ENCODE peak calls at places on chromosome 22, in eight cellular contexts. A is NCI-H774; P is HEK293T; C is naive thymus-derived CD4-positive, alpha-beta T cell; X is AG08396; F is activated naive CD4-positive, alpha-beta T cell treated with Interleukin-2 at 50 U/mL for 16 hours; O is effector CD4-positive, alpha-beta T cell; D is breast epithelium. E is an unnamed sample.

GRCh38 chr22:27654536-27655445 is 146.8 kb downstream of the MN1 start:
- DNase-seq in O (no peak), X (no peak), P (no peak), C (no peak), F (no peak), D (no peak), A (no peak), E (no peak)

GRCh38 chr22:27135582-27135981 is 478.2 kb downstream of the MIAT start:
- DNase-seq in P (no peak), D (no peak), X (peak; percentile 62), F (no peak), O (no peak), A (no peak), C (no peak), E (no peak)

GRCh38 chr22:49764151-49764581 is 63.5 kb downstream of the BRD1 start:
- DNase-seq in P (no peak), D (no peak), C (no peak), A (no peak), F (no peak), O (no peak), X (no peak), E (no peak)

GRCh38 chr22:17199131-17199731 is 20.0 kb downstream of the ADA2 start:
- DNase-seq in F (no peak), C (no peak), O (no peak), D (no peak), P (no peak), A (peak; percentile 39), X (peak; percentile 21), E (peak; percentile 66)

GRCh38 chr22:36644333-36644757 is 59.2 kb downstream of the CACNG2 start:
- DNase-seq in A (no peak), F (peak; percentile 5), C (no peak), X (peak; percentile 81), O (no peak), P (peak; percentile 68), D (no peak), E (no peak)

GRCh38 chr22:41862160-41862529 is 29.2 kb downstream of the SREBF2 start:
- DNase-seq in C (no peak), A (no peak), X (no peak), D (no peak), O (peak; percentile 31), F (peak; percentile 65), P (no peak), E (no peak)

GRCh38 chr22:22030493-22031182 is 48.1 kb upstream of the TOP3B start:
- DNase-seq in F (no peak), P (peak; percentile 46), X (peak; percentile 49), D (no peak), C (no peak), O (no peak), A (no peak), E (peak; percentile 34)

GRCh38 chr22:35480143-35480542 is 60.5 kb upstream of the RASD2 start:
- DNase-seq in A (no peak), F (no peak), O (no peak), D (peak; percentile 32), X (no peak), C (no peak), P (no peak), E (peak; percentile 72)

GRCh38 chr22:50488006-50488677 is 1.5 kb downstream of the MIOX start:
- DNase-seq in O (no peak), F (no peak), A (no peak), D (no peak), P (no peak), C (no peak), X (no peak), E (no peak)

GRCh38 chr22:47144076-47144765 is 381.8 kb downstream of the TBC1D22A start:
- DNase-seq in O (no peak), C (no peak), X (no peak), A (no peak), D (no peak), P (no peak), F (no peak), E (no peak)

GRCh38 chr22:22720201-22720723 is 75.8 kb downstream of the GGTLC2 start:
- DNase-seq in P (peak; percentile 78), C (no peak), A (no peak), D (no peak), F (peak; percentile 40), X (peak; percentile 18), O (peak; percentile 14), E (no peak)

GRCh38 chr22:50696799-50697561 is 24.4 kb downstream of the SHANK3 start:
- DNase-seq in P (peak; percentile 74), O (no peak), X (peak; percentile 86), A (no peak), C (no peak), F (no peak), D (no peak), E (no peak)

GRCh38 chr22:26399288-26399687 is 29.8 kb upstream of the ASPHD2 start:
- DNase-seq in D (no peak), F (no peak), X (peak; percentile 26), A (no peak), P (no peak), O (no peak), C (no peak), E (no peak)

GRCh38 chr22:28547132-28547842 is 132.4 kb downstream of the TTC28 start:
- DNase-seq in X (peak; percentile 64), O (no peak), F (no peak), D (no peak), C (no peak), A (no peak), P (no peak), E (no peak)

GRCh38 chr22:31083923-31084810 is 3.0 kb downstream of the SMTN start:
- DNase-seq in P (no peak), O (no peak), C (no peak), X (peak; percentile 28), F (no peak), A (no peak), D (no peak), E (no peak)

GRCh38 chr22:27842994-27843431 is 41.5 kb upstream of the MN1 start:
- DNase-seq in D (no peak), F (no peak), C (no peak), X (no peak), P (no peak), A (no peak), O (no peak), E (no peak)

GRCh38 chr22:49402169-49402568 is 425.5 kb downstream of the BRD1 start:
- DNase-seq in P (no peak), F (no peak), A (no peak), O (no peak), C (no peak), D (no peak), X (no peak), E (no peak)

GRCh38 chr22:30310881-30311771 is 15.6 kb downstream of the TBC1D10A start:
- DNase-seq in A (no peak), F (no peak), C (no peak), P (no peak), D (peak; percentile 78), X (peak; percentile 69), O (no peak), E (peak; percentile 67)

GRCh38 chr22:32199961-32200360 is 4.9 kb downstream of the RFPL2 start:
- DNase-seq in C (no peak), P (no peak), X (no peak), A (no peak), O (no peak), D (no peak), F (no peak), E (no peak)

GRCh38 chr22:43835166-43835565 is 23.1 kb upstream of the EFCAB6 start:
- DNase-seq in A (no peak), D (no peak), C (no peak), X (no peak), O (no peak), F (no peak), P (no peak), E (no peak)

GRCh38 chr22:47392729-47393128 is 630.3 kb downstream of the TBC1D22A start:
- DNase-seq in C (no peak), A (no peak), O (no peak), P (no peak), F (no peak), X (no peak), D (no peak), E (no peak)

GRCh38 chr22:36360871-36361383 is 26.8 kb downstream of the MYH9 start:
- DNase-seq in C (no peak), X (no peak), A (no peak), O (no peak), F (no peak), P (no peak), D (no peak), E (no peak)

GRCh38 chr22:29106839-29107238 is 34.0 kb downstream of the KREMEN1 start:
- DNase-seq in C (no peak), D (no peak), O (no peak), A (no peak), F (no peak), P (no peak), X (no peak), E (no peak)

GRCh38 chr22:48718818-48719500 is 1108.7 kb downstream of the BRD1 start:
- DNase-seq in D (no peak), F (no peak), O (no peak), X (no peak), C (no peak), P (no peak), A (no peak), E (no peak)

GRCh38 chr22:45484742-45485141 is 17.9 kb upstream of the FBLN1 start:
- DNase-seq in D (no peak), F (no peak), A (no peak), C (no peak), O (no peak), X (no peak), P (no peak), E (no peak)

GRCh38 chr22:30305906-30306628 is 16.8 kb upstream of the CASTOR1 start:
- DNase-seq in X (no peak), C (peak; percentile 84), F (no peak), A (no peak), D (no peak), P (no peak), O (no peak), E (no peak)

GRCh38 chr22:22836635-22837034 is 51.0 kb upstream of the IGLL5 start:
- DNase-seq in C (no peak), F (no peak), X (no peak), P (no peak), O (no peak), D (no peak), A (no peak), E (no peak)

GRCh38 chr22:45302047-45302446 is 7.7 kb upstream of the FAM118A start:
- DNase-seq in O (no peak), C (no peak), D (no peak), X (peak; percentile 80), P (no peak), A (peak; percentile 28), F (no peak), E (no peak)

GRCh38 chr22:30870451-30871345 is 97.9 kb downstream of the MORC2 start:
- DNase-seq in D (no peak), O (no peak), P (no peak), C (no peak), F (no peak), X (no peak), A (no peak), E (peak; percentile 9)

GRCh38 chr22:19892249-19892879 is 37.7 kb upstream of the GNB1L start:
- DNase-seq in P (no peak), A (no peak), D (no peak), C (peak; percentile 71), O (peak; percentile 52), X (no peak), F (peak; percentile 66), E (peak; percentile 57)

GRCh38 chr22:18108187-18108586 is 2.4 kb upstream of the TUBA8 start:
- DNase-seq in D (no peak), O (no peak), A (no peak), C (no peak), X (no peak), P (no peak), F (no peak), E (no peak)

GRCh38 chr22:20520093-20520511 is 12.7 kb downstream of the MED15 start:
- DNase-seq in X (no peak), F (no peak), P (no peak), C (no peak), O (no peak), D (no peak), A (no peak), E (no peak)

GRCh38 chr22:38012604-38013072 is 28.3 kb upstream of the SOX10 start:
- DNase-seq in A (no peak), C (no peak), D (no peak), P (no peak), X (no peak), F (no peak), O (no peak), E (no peak)

GRCh38 chr22:50102946-50103345 is 13.1 kb downstream of the MOV10L1 start:
- DNase-seq in C (no peak), P (peak; percentile 16), D (peak; percentile 44), O (no peak), F (no peak), X (no peak), A (no peak), E (no peak)